ENCODE peak calls at places on chromosomes 12 and 14, in six cellular contexts. B is globus pallidus; M is midbrain; R is H7; W is EH; T is activated CD8-positive, alpha-beta memory T cell treated with anti-CD3 and anti-CD28 coated beads, Interleukin-2, amount 50 U/mL, for 4 hours. D is an unnamed sample.

GRCh38 chr12:120971299-120972180 is 6.8 kb upstream of the HNF1A start:
- DNase-seq in R (no peak), B (peak; percentile 50), M (peak; percentile 61), T (no peak), W (peak; percentile 65), D (no peak)

GRCh38 chr12:76457010-76457409 is 102.6 kb downstream of the OSBPL8 start:
- DNase-seq in M (no peak), T (no peak), B (no peak), W (no peak), R (no peak), D (no peak)

GRCh38 chr12:127926004-127926403 is 341.0 kb upstream of the TMEM132C start:
- DNase-seq in W (peak; percentile 50), B (peak; percentile 72), T (no peak), R (peak; percentile 40), M (peak; percentile 83), D (no peak)

GRCh38 chr14:32620303-32620702 is 291.2 kb downstream of the AKAP6 start:
- DNase-seq in M (no peak), T (no peak), W (peak; percentile 70), B (no peak), R (no peak), D (no peak)

GRCh38 chr14:57533214-57533613 is 39.6 kb upstream of the CCDC198 start:
- DNase-seq in T (no peak), M (no peak), W (peak; percentile 15), R (peak; percentile 10), B (no peak), D (no peak)

GRCh38 chr14:93970967-93971634 is 5.3 kb downstream of the ASB2 start:
- DNase-seq in R (no peak), T (peak; percentile 50), M (no peak), W (no peak), B (no peak), D (peak; percentile 81)

GRCh38 chr14:71416392-71416791 is 509.1 kb downstream of the PCNX1 start:
- DNase-seq in B (no peak), R (no peak), M (no peak), W (peak; percentile 29), T (no peak), D (no peak)

GRCh38 chr12:88026196-88026595 is 3.0 kb downstream of the C12orf50 start:
- DNase-seq in M (no peak), B (no peak), T (no peak), W (no peak), R (no peak), D (no peak)

GRCh38 chr12:29153231-29153630 is 4.2 kb downstream of the FAR2 start:
- DNase-seq in R (peak; percentile 53), W (no peak), M (no peak), B (no peak), T (no peak), D (no peak)

GRCh38 chr12:111437816-111438454 is 32.2 kb downstream of the SH2B3 start:
- DNase-seq in B (no peak), W (peak; percentile 86), T (no peak), R (no peak), M (no peak), D (peak; percentile 43)

GRCh38 chr12:116264525-116265070 is 12.9 kb downstream of the MED13L start:
- DNase-seq in R (no peak), W (no peak), B (no peak), T (no peak), M (no peak), D (no peak)

GRCh38 chr12:130286041-130286440 is 51.6 kb upstream of the PIWIL1 start:
- DNase-seq in T (no peak), B (peak; percentile 1), W (no peak), R (peak; percentile 61), M (no peak), D (no peak)

GRCh38 chr14:51612449-51612848 is 39.3 kb upstream of the FRMD6 start:
- DNase-seq in M (no peak), R (no peak), B (no peak), T (no peak), W (no peak), D (no peak)

GRCh38 chr14:22850944-22851790 is 14.8 kb downstream of the MMP14 start:
- DNase-seq in W (peak; percentile 98), T (no peak), R (peak; percentile 38), B (peak; percentile 66), M (peak; percentile 53), D (no peak)

GRCh38 chr12:62123721-62124203 is 136.4 kb upstream of the USP15 start:
- DNase-seq in M (peak; percentile 10), R (peak; percentile 6), W (peak; percentile 49), B (peak; percentile 15), T (peak; percentile 26), D (no peak)

GRCh38 chr12:107668320-107668719 is 17.3 kb upstream of the PWP1 start:
- DNase-seq in B (no peak), M (no peak), R (no peak), W (no peak), T (no peak), D (no peak)

GRCh38 chr14:35384386-35385041 is 20.0 kb downstream of the NFKBIA start:
- DNase-seq in R (no peak), B (peak; percentile 45), M (peak; percentile 46), T (no peak), W (peak; percentile 97), D (no peak)

D was measured in Peyer's patch.